ENCODE peak calls at places on chromosomes 6 and 20, in four cellular contexts. One of them, this sample, is unnamed. For H3K27me3 and H3K4me1, the result is how much of the 10 kb centered on the place peaks cover.

GRCh38 chr20:21096321-21097043 is 9.7 kb downstream of the LINC00237 start:
- DNase-seq in suprapubic skin: no peak
- DNase-seq in left lung: no peak
- DNase-seq in aorta: no peak
- DNase-seq in this sample: no peak

GRCh38 chr6:149153100-149153499 is 164.4 kb upstream of the TAB2 start:
- DNase-seq in suprapubic skin: no peak
- DNase-seq in aorta: no peak
- DNase-seq in left lung: no peak
- DNase-seq in this sample: no peak

GRCh38 chr6:28944412-28945006 is 20.7 kb upstream of the TRIM27 start:
- DNase-seq in aorta: peak
- DNase-seq in left lung: no peak
- DNase-seq in suprapubic skin: no peak
- DNase-seq in this sample: peak

GRCh38 chr6:90413396-90413795 is 116.8 kb upstream of the BACH2 start:
- DNase-seq in left lung: no peak
- DNase-seq in suprapubic skin: no peak
- DNase-seq in aorta: no peak
- DNase-seq in this sample: no peak

GRCh38 chr20:64205611-64206026 is 41.4 kb downstream of the MYT1 start:
- DNase-seq in aorta: no peak
- DNase-seq in suprapubic skin: no peak
- DNase-seq in left lung: no peak
- DNase-seq in this sample: no peak

GRCh38 chr20:2387180-2387577 is 6.5 kb downstream of the TGM6 start:
- DNase-seq in left lung: no peak
- DNase-seq in suprapubic skin: no peak
- DNase-seq in aorta: no peak
- DNase-seq in this sample: peak

GRCh38 chr6:53029761-53030160 is 34.7 kb upstream of the GSTA4 start:
- DNase-seq in suprapubic skin: no peak
- DNase-seq in left lung: no peak
- DNase-seq in aorta: no peak
- DNase-seq in this sample: no peak

GRCh38 chr6:157325069-157325805 is 1.9 kb upstream of the TMEM242 start:
- DNase-seq in suprapubic skin: no peak
- DNase-seq in aorta: no peak
- DNase-seq in left lung: no peak
- DNase-seq in this sample: no peak

GRCh38 chr6:31114970-31115849 is 610 bp downstream of the PSORS1C1 start:
- DNase-seq in aorta: peak
- DNase-seq in left lung: no peak
- DNase-seq in suprapubic skin: no peak
- DNase-seq in this sample: no peak

GRCh38 chr6:142635130-142635529 is 309.8 kb downstream of the HIVEP2 start:
- DNase-seq in aorta: no peak
- DNase-seq in left lung: no peak
- DNase-seq in suprapubic skin: no peak
- DNase-seq in this sample: no peak

GRCh38 chr6:116010400-116011095 is 50.1 kb downstream of the FRK start:
- DNase-seq in left lung: peak
- DNase-seq in aorta: peak
- DNase-seq in suprapubic skin: peak
- DNase-seq in this sample: peak

GRCh38 chr20:35048739-35049138 is 43.9 kb downstream of the TRPC4AP start:
- DNase-seq in aorta: no peak
- DNase-seq in left lung: no peak
- DNase-seq in suprapubic skin: no peak
- DNase-seq in this sample: no peak

GRCh38 chr6:5497896-5498578 is 236.7 kb downstream of the FARS2 start:
- DNase-seq in aorta: no peak
- DNase-seq in left lung: no peak
- DNase-seq in suprapubic skin: no peak
- DNase-seq in this sample: no peak

GRCh38 chr6:28884423-28885148 is 39.2 kb downstream of the TRIM27 start:
- DNase-seq in aorta: no peak
- DNase-seq in suprapubic skin: no peak
- DNase-seq in left lung: no peak
- DNase-seq in this sample: no peak

GRCh38 chr20:21315138-21315537 is 12.0 kb downstream of the XRN2 start:
- DNase-seq in suprapubic skin: no peak
- DNase-seq in aorta: no peak
- DNase-seq in left lung: no peak
- DNase-seq in this sample: no peak

GRCh38 chr6:73769976-73770375 is 74.0 kb downstream of the CD109 start:
- DNase-seq in suprapubic skin: no peak
- DNase-seq in aorta: no peak
- DNase-seq in left lung: no peak
- DNase-seq in this sample: no peak

GRCh38 chr6:20180935-20181334 is 31.3 kb downstream of the MBOAT1 start:
- DNase-seq in aorta: no peak
- DNase-seq in suprapubic skin: no peak
- DNase-seq in left lung: peak
- DNase-seq in this sample: no peak

GRCh38 chr6:96156425-96156824 is 140.7 kb downstream of the FUT9 start:
- DNase-seq in aorta: no peak
- DNase-seq in suprapubic skin: no peak
- DNase-seq in left lung: no peak
- DNase-seq in this sample: no peak

GRCh38 chr6:7479801-7480266 is 61.6 kb upstream of the DSP start:
- DNase-seq in aorta: no peak
- DNase-seq in left lung: no peak
- DNase-seq in suprapubic skin: no peak
- DNase-seq in this sample: no peak

GRCh38 chr6:39752835-39753744 is 27.9 kb upstream of the KIF6 start:
- DNase-seq in aorta: no peak
- DNase-seq in suprapubic skin: no peak
- DNase-seq in left lung: no peak
- DNase-seq in this sample: no peak

GRCh38 chr6:164048840-164049239 is 634.3 kb downstream of the QKI start:
- DNase-seq in left lung: no peak
- DNase-seq in aorta: no peak
- DNase-seq in suprapubic skin: no peak
- DNase-seq in this sample: no peak

GRCh38 chr20:54105653-54106052 is 35.3 kb upstream of the BCAS1 start:
- DNase-seq in suprapubic skin: no peak
- DNase-seq in left lung: no peak
- DNase-seq in aorta: no peak
- DNase-seq in this sample: no peak

GRCh38 chr6:157861814-157862213 is 38.8 kb downstream of the SNX9 start:
- DNase-seq in left lung: no peak
- DNase-seq in aorta: no peak
- DNase-seq in suprapubic skin: no peak
- DNase-seq in this sample: no peak

GRCh38 chr6:71420693-71421328 is 132.2 kb downstream of the OGFRL1 start:
- DNase-seq in left lung: peak
- DNase-seq in aorta: peak
- DNase-seq in suprapubic skin: peak
- DNase-seq in this sample: no peak

GRCh38 chr20:57883761-57884160 is 173.9 kb upstream of the PMEPA1 start:
- DNase-seq in suprapubic skin: no peak
- DNase-seq in left lung: no peak
- DNase-seq in aorta: no peak
- DNase-seq in this sample: peak

GRCh38 chr6:47092249-47092648 is 50.1 kb upstream of the ADGRF1 start:
- DNase-seq in suprapubic skin: no peak
- DNase-seq in aorta: no peak
- DNase-seq in left lung: no peak
- DNase-seq in this sample: no peak

GRCh38 chr20:9359561-9360308 is 154.7 kb upstream of the LAMP5 start:
- DNase-seq in aorta: peak
- DNase-seq in left lung: no peak
- DNase-seq in suprapubic skin: peak
- DNase-seq in this sample: peak

GRCh38 chr20:10864076-10864672 is 190.4 kb upstream of the JAG1 start:
- DNase-seq in suprapubic skin: no peak
- DNase-seq in aorta: peak
- DNase-seq in left lung: peak
- DNase-seq in this sample: no peak

GRCh38 chr6:36015666-36016065 is 8.8 kb downstream of the SLC26A8 start:
- DNase-seq in suprapubic skin: no peak
- DNase-seq in left lung: no peak
- DNase-seq in aorta: no peak
- DNase-seq in this sample: no peak

GRCh38 chr6:43972915-43973304 is 154.3 kb downstream of the MRPL14 start:
- DNase-seq in aorta: peak
- DNase-seq in suprapubic skin: peak
- DNase-seq in left lung: no peak
- DNase-seq in this sample: no peak

GRCh38 chr6:47371139-47371874 is 61.6 kb upstream of the TNFRSF21 start:
- DNase-seq in suprapubic skin: no peak
- DNase-seq in left lung: no peak
- DNase-seq in aorta: no peak
- DNase-seq in this sample: no peak

GRCh38 chr20:34938466-34939163 is 17.0 kb downstream of the GSS start:
- DNase-seq in left lung: no peak
- DNase-seq in suprapubic skin: no peak
- DNase-seq in aorta: peak
- DNase-seq in this sample: no peak

GRCh38 chr20:23415555-23415954 is 5.7 kb downstream of the NAPB start:
- DNase-seq in left lung: no peak
- DNase-seq in aorta: no peak
- DNase-seq in suprapubic skin: no peak
- DNase-seq in this sample: no peak

GRCh38 chr6:5153186-5153585 is 68.0 kb downstream of the PPP1R3G start:
- DNase-seq in aorta: no peak
- DNase-seq in suprapubic skin: no peak
- DNase-seq in left lung: no peak
- DNase-seq in this sample: no peak

GRCh38 chr6:90375681-90376439 is 79.2 kb upstream of the BACH2 start:
- DNase-seq in aorta: no peak
- DNase-seq in suprapubic skin: no peak
- DNase-seq in left lung: no peak
- DNase-seq in this sample: no peak

GRCh38 chr6:121498481-121499276 is 63.2 kb downstream of the GJA1 start:
- DNase-seq in suprapubic skin: no peak
- DNase-seq in aorta: no peak
- DNase-seq in left lung: no peak
- DNase-seq in this sample: no peak

GRCh38 chr6:166008441-166009369 is 158.9 kb downstream of the TBXT start:
- DNase-seq in suprapubic skin: no peak
- DNase-seq in aorta: no peak
- DNase-seq in left lung: no peak
- DNase-seq in this sample: no peak

GRCh38 chr6:21587182-21587924 is 6.2 kb upstream of the SOX4 start:
- DNase-seq in aorta: peak
- DNase-seq in left lung: peak
- DNase-seq in suprapubic skin: peak
- DNase-seq in this sample: peak

GRCh38 chr6:106094261-106094963 is 8.3 kb downstream of the PRDM1 start:
- DNase-seq in suprapubic skin: no peak
- DNase-seq in aorta: no peak
- DNase-seq in left lung: no peak
- DNase-seq in this sample: no peak
- H3K27me3 ChIP-seq in suprapubic skin: under half
- H3K27me3 ChIP-seq in aorta: under half
- H3K27me3 ChIP-seq in left lung: half or more
- H3K27me3 ChIP-seq in this sample: under half

GRCh38 chr20:49690899-49691620 is 22.6 kb downstream of the B4GALT5 start:
- DNase-seq in aorta: no peak
- DNase-seq in suprapubic skin: no peak
- DNase-seq in left lung: no peak
- DNase-seq in this sample: peak
- H3K4me1 ChIP-seq in aorta: under half
- H3K4me1 ChIP-seq in suprapubic skin: under half
- H3K4me1 ChIP-seq in left lung: half or more
- H3K4me1 ChIP-seq in this sample: half or more

DNA sequence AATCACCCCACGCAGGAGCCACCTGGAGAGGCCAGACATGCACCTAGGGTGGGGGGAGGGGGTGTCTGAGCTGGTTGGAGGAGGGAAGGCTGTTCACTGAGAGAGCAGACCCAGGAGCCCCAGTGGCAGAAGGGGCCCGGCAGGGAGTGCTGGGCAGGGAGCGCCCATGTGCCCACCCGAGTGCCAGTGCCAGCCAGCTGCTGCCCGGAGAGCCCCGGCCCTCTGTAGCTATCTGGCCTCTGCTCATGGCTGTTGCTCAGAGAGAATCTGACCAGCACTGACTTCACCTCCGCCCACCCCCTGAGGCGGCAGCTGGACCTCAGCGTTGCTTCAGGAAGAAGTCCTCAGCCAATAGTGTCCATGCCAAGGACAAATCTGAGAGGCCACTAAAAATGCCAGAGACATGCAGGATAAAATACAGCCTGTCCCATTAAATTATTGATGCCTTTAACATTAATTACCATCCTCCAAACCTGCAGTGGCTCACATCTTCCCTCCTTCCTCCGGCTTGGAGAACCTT is 22.8 kb downstream of the SLC17A9 start:
- DNase-seq in aorta: no peak
- DNase-seq in suprapubic skin: no peak
- DNase-seq in left lung: no peak
- DNase-seq in this sample: no peak
- H3K27me3 ChIP-seq in aorta: under half
- H3K27me3 ChIP-seq in suprapubic skin: half or more
- H3K27me3 ChIP-seq in left lung: half or more
- H3K27me3 ChIP-seq in this sample: under half

DNA sequence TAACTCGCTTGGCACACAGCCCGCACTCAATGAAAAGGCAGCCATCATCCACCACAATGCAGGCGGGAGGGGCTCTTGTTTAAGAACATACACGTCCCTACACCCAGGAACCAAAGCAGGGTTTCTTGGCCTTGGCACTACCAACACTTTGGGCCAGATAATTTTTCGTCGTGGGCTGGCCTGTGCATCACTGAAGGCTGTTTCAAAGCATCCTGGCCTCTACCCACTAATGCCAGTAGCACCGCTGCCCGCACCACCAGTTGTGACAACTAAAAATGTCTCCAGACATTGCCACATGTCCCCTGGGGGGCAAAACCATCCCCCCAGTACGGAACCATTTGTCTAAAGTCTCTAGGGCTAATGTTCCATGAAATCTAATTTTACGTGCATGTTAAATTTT is 13.0 kb downstream of the UQCC2 start:
- DNase-seq in left lung: no peak
- DNase-seq in suprapubic skin: peak
- DNase-seq in aorta: peak
- DNase-seq in this sample: no peak
- H3K4me1 ChIP-seq in left lung: half or more
- H3K4me1 ChIP-seq in suprapubic skin: half or more
- H3K4me1 ChIP-seq in aorta: under half
- H3K4me1 ChIP-seq in this sample: under half

GRCh38 chr20:37424062-37424851 is 78.3 kb downstream of the SRC start:
- DNase-seq in left lung: no peak
- DNase-seq in aorta: no peak
- DNase-seq in suprapubic skin: no peak
- DNase-seq in this sample: no peak

GRCh38 chr20:37421060-37421639 is 75.2 kb downstream of the SRC start:
- DNase-seq in aorta: no peak
- DNase-seq in left lung: no peak
- DNase-seq in suprapubic skin: no peak
- DNase-seq in this sample: no peak

GRCh38 chr20:37423545-37423944 is 77.6 kb downstream of the SRC start:
- DNase-seq in left lung: no peak
- DNase-seq in suprapubic skin: no peak
- DNase-seq in aorta: no peak
- DNase-seq in this sample: no peak

GRCh38 chr20:37421988-37422387 is 76.0 kb downstream of the SRC start:
- DNase-seq in aorta: no peak
- DNase-seq in left lung: no peak
- DNase-seq in suprapubic skin: no peak
- DNase-seq in this sample: no peak

GRCh38 chr20:37422791-37423286 is 76.9 kb downstream of the SRC start:
- DNase-seq in aorta: no peak
- DNase-seq in suprapubic skin: no peak
- DNase-seq in left lung: no peak
- DNase-seq in this sample: no peak
- H3K27me3 ChIP-seq in aorta: under half
- H3K27me3 ChIP-seq in suprapubic skin: under half
- H3K27me3 ChIP-seq in left lung: half or more
- H3K27me3 ChIP-seq in this sample: under half

This sample was measured in Caco-2.